ENCODE peak calls at places on chromosome 17, in eight cellular contexts. One of them, this sample, is unnamed. For H3K4me1 and H3K36me3, the result is how much of the 10 kb centered on the place peaks cover.

GRCh38 chr17:36212958-36213357 is 2.1 kb downstream of the CCL4L2 start:
- DNase-seq in IMR-90: no peak
- DNase-seq in heart right ventricle: no peak
- DNase-seq in cardiac muscle cell: no peak
- DNase-seq in endothelial cell of umbilical vein: no peak
- DNase-seq in thoracic aorta: no peak
- DNase-seq in body of pancreas: no peak
- DNase-seq in MM.1S: peak
- DNase-seq in this sample: no peak

GRCh38 chr17:74612046-74612445 is 11.5 kb downstream of the CD300E start:
- DNase-seq in MM.1S: no peak
- DNase-seq in cardiac muscle cell: no peak
- DNase-seq in heart right ventricle: no peak
- DNase-seq in IMR-90: no peak
- DNase-seq in body of pancreas: no peak
- DNase-seq in endothelial cell of umbilical vein: no peak
- DNase-seq in thoracic aorta: no peak
- DNase-seq in this sample: no peak

GRCh38 chr17:48011405-48012150 is 26.0 kb downstream of the COPZ2 start:
- DNase-seq in MM.1S: peak
- DNase-seq in body of pancreas: peak
- DNase-seq in IMR-90: peak
- DNase-seq in endothelial cell of umbilical vein: peak
- DNase-seq in heart right ventricle: no peak
- DNase-seq in cardiac muscle cell: peak
- DNase-seq in thoracic aorta: no peak
- DNase-seq in this sample: no peak

GRCh38 chr17:38967290-38967738 is at the start of gene FBXO47:
- DNase-seq in endothelial cell of umbilical vein: peak
- DNase-seq in heart right ventricle: peak
- DNase-seq in IMR-90: peak
- DNase-seq in MM.1S: no peak
- DNase-seq in thoracic aorta: peak
- DNase-seq in cardiac muscle cell: peak
- DNase-seq in body of pancreas: peak
- DNase-seq in this sample: peak

GRCh38 chr17:51120357-51120738 is 320 bp downstream of the SPAG9 start:
- DNase-seq in body of pancreas: peak
- DNase-seq in heart right ventricle: no peak
- DNase-seq in endothelial cell of umbilical vein: peak
- DNase-seq in IMR-90: peak
- DNase-seq in thoracic aorta: no peak
- DNase-seq in cardiac muscle cell: peak
- DNase-seq in MM.1S: peak
- DNase-seq in this sample: no peak

GRCh38 chr17:80125656-80126448 is 21.1 kb downstream of the EIF4A3 start:
- DNase-seq in endothelial cell of umbilical vein: no peak
- DNase-seq in thoracic aorta: no peak
- DNase-seq in cardiac muscle cell: no peak
- DNase-seq in MM.1S: no peak
- DNase-seq in IMR-90: peak
- DNase-seq in body of pancreas: peak
- DNase-seq in heart right ventricle: no peak
- DNase-seq in this sample: no peak

GRCh38 chr17:38870259-38871165 is 654 bp downstream of the LASP1 start:
- DNase-seq in cardiac muscle cell: peak
- DNase-seq in body of pancreas: peak
- DNase-seq in endothelial cell of umbilical vein: peak
- DNase-seq in IMR-90: peak
- DNase-seq in heart right ventricle: peak
- DNase-seq in thoracic aorta: peak
- DNase-seq in MM.1S: peak
- DNase-seq in this sample: peak

GRCh38 chr17:48726182-48726915 is 2.2 kb downstream of the HOXB13 start:
- DNase-seq in body of pancreas: no peak
- DNase-seq in endothelial cell of umbilical vein: no peak
- DNase-seq in heart right ventricle: no peak
- DNase-seq in cardiac muscle cell: no peak
- DNase-seq in IMR-90: no peak
- DNase-seq in MM.1S: no peak
- DNase-seq in thoracic aorta: no peak
- DNase-seq in this sample: no peak

GRCh38 chr17:30207655-30208054 is 27.8 kb downstream of the SLC6A4 start:
- DNase-seq in heart right ventricle: no peak
- DNase-seq in endothelial cell of umbilical vein: no peak
- DNase-seq in cardiac muscle cell: no peak
- DNase-seq in IMR-90: no peak
- DNase-seq in thoracic aorta: no peak
- DNase-seq in MM.1S: no peak
- DNase-seq in body of pancreas: no peak
- DNase-seq in this sample: no peak

GRCh38 chr17:80270836-80271235 is 10.2 kb downstream of the RNF213 start:
- DNase-seq in thoracic aorta: no peak
- DNase-seq in MM.1S: no peak
- DNase-seq in cardiac muscle cell: peak
- DNase-seq in heart right ventricle: no peak
- DNase-seq in IMR-90: no peak
- DNase-seq in body of pancreas: no peak
- DNase-seq in endothelial cell of umbilical vein: no peak
- DNase-seq in this sample: no peak

GRCh38 chr17:48997827-48998556 is 807 bp downstream of the IGF2BP1 start:
- DNase-seq in endothelial cell of umbilical vein: peak
- DNase-seq in cardiac muscle cell: no peak
- DNase-seq in heart right ventricle: no peak
- DNase-seq in body of pancreas: no peak
- DNase-seq in MM.1S: no peak
- DNase-seq in IMR-90: no peak
- DNase-seq in thoracic aorta: no peak
- DNase-seq in this sample: no peak

GRCh38 chr17:16465861-16466338 is 26.1 kb downstream of the LRRC75A start:
- DNase-seq in body of pancreas: peak
- DNase-seq in MM.1S: no peak
- DNase-seq in heart right ventricle: no peak
- DNase-seq in endothelial cell of umbilical vein: no peak
- DNase-seq in cardiac muscle cell: no peak
- DNase-seq in thoracic aorta: no peak
- DNase-seq in IMR-90: no peak
- DNase-seq in this sample: no peak

GRCh38 chr17:21463779-21464407 is 87.7 kb downstream of the KCNJ12 start:
- DNase-seq in thoracic aorta: no peak
- DNase-seq in MM.1S: no peak
- DNase-seq in heart right ventricle: no peak
- DNase-seq in endothelial cell of umbilical vein: no peak
- DNase-seq in IMR-90: no peak
- DNase-seq in cardiac muscle cell: peak
- DNase-seq in body of pancreas: no peak
- DNase-seq in this sample: no peak

GRCh38 chr17:49910094-49910857 is 58.7 kb upstream of the DLX4 start:
- DNase-seq in thoracic aorta: no peak
- DNase-seq in heart right ventricle: no peak
- DNase-seq in MM.1S: no peak
- DNase-seq in endothelial cell of umbilical vein: peak
- DNase-seq in body of pancreas: peak
- DNase-seq in IMR-90: no peak
- DNase-seq in cardiac muscle cell: peak
- DNase-seq in this sample: no peak

GRCh38 chr17:10226930-10227695 is 28.7 kb upstream of the GAS7 start:
- DNase-seq in IMR-90: peak
- DNase-seq in heart right ventricle: peak
- DNase-seq in body of pancreas: no peak
- DNase-seq in cardiac muscle cell: peak
- DNase-seq in MM.1S: peak
- DNase-seq in endothelial cell of umbilical vein: no peak
- DNase-seq in thoracic aorta: no peak
- DNase-seq in this sample: peak

GRCh38 chr17:40086150-40087044 is 14.0 kb downstream of the NR1D1 start:
- DNase-seq in IMR-90: no peak
- DNase-seq in cardiac muscle cell: peak
- DNase-seq in endothelial cell of umbilical vein: peak
- DNase-seq in MM.1S: peak
- DNase-seq in heart right ventricle: no peak
- DNase-seq in thoracic aorta: no peak
- DNase-seq in body of pancreas: peak
- DNase-seq in this sample: peak

GRCh38 chr17:58338907-58339774 is 10.5 kb upstream of the TSPOAP1 start:
- DNase-seq in cardiac muscle cell: peak
- DNase-seq in IMR-90: peak
- DNase-seq in MM.1S: peak
- DNase-seq in thoracic aorta: no peak
- DNase-seq in heart right ventricle: no peak
- DNase-seq in body of pancreas: no peak
- DNase-seq in endothelial cell of umbilical vein: no peak
- DNase-seq in this sample: no peak

GRCh38 chr17:70891301-70891700 is 722.0 kb downstream of the KCNJ2 start:
- DNase-seq in body of pancreas: no peak
- DNase-seq in MM.1S: no peak
- DNase-seq in endothelial cell of umbilical vein: no peak
- DNase-seq in IMR-90: no peak
- DNase-seq in heart right ventricle: no peak
- DNase-seq in thoracic aorta: no peak
- DNase-seq in cardiac muscle cell: no peak
- DNase-seq in this sample: no peak

GRCh38 chr17:30323262-30323894 is 10.5 kb downstream of the TMIGD1 start:
- DNase-seq in heart right ventricle: no peak
- DNase-seq in cardiac muscle cell: no peak
- DNase-seq in endothelial cell of umbilical vein: no peak
- DNase-seq in IMR-90: no peak
- DNase-seq in thoracic aorta: no peak
- DNase-seq in MM.1S: no peak
- DNase-seq in body of pancreas: no peak
- DNase-seq in this sample: no peak

GRCh38 chr17:10683853-10684252 is 13.5 kb downstream of the SCO1 start:
- DNase-seq in cardiac muscle cell: peak
- DNase-seq in endothelial cell of umbilical vein: peak
- DNase-seq in MM.1S: peak
- DNase-seq in heart right ventricle: no peak
- DNase-seq in body of pancreas: no peak
- DNase-seq in thoracic aorta: no peak
- DNase-seq in IMR-90: peak
- DNase-seq in this sample: no peak

GRCh38 chr17:19830061-19830460 is 37.7 kb downstream of the ULK2 start:
- DNase-seq in MM.1S: no peak
- DNase-seq in endothelial cell of umbilical vein: no peak
- DNase-seq in cardiac muscle cell: no peak
- DNase-seq in body of pancreas: no peak
- DNase-seq in heart right ventricle: no peak
- DNase-seq in thoracic aorta: no peak
- DNase-seq in IMR-90: no peak
- DNase-seq in this sample: no peak

GRCh38 chr17:40678902-40679522 is 14.0 kb upstream of the KRT222 start:
- DNase-seq in thoracic aorta: no peak
- DNase-seq in body of pancreas: no peak
- DNase-seq in IMR-90: no peak
- DNase-seq in heart right ventricle: no peak
- DNase-seq in cardiac muscle cell: no peak
- DNase-seq in endothelial cell of umbilical vein: no peak
- DNase-seq in MM.1S: peak
- DNase-seq in this sample: no peak

GRCh38 chr17:64596988-64597387 is 65.1 kb downstream of the SMURF2 start:
- DNase-seq in cardiac muscle cell: no peak
- DNase-seq in IMR-90: no peak
- DNase-seq in thoracic aorta: no peak
- DNase-seq in MM.1S: no peak
- DNase-seq in heart right ventricle: no peak
- DNase-seq in body of pancreas: no peak
- DNase-seq in endothelial cell of umbilical vein: no peak
- DNase-seq in this sample: no peak

GRCh38 chr17:9007052-9007714 is 14.1 kb upstream of the NTN1 start:
- DNase-seq in IMR-90: no peak
- DNase-seq in MM.1S: no peak
- DNase-seq in endothelial cell of umbilical vein: no peak
- DNase-seq in cardiac muscle cell: no peak
- DNase-seq in thoracic aorta: no peak
- DNase-seq in body of pancreas: no peak
- DNase-seq in heart right ventricle: no peak
- DNase-seq in this sample: no peak
- H3K27ac ChIP-seq in IMR-90: no peak
- H3K27ac ChIP-seq in MM.1S: no peak
- H3K27ac ChIP-seq in endothelial cell of umbilical vein: no peak
- H3K27ac ChIP-seq in cardiac muscle cell: no peak
- H3K27ac ChIP-seq in thoracic aorta: no peak
- H3K27ac ChIP-seq in body of pancreas: no peak
- H3K27ac ChIP-seq in heart right ventricle: no peak
- H3K27ac ChIP-seq in this sample: no peak

GRCh38 chr17:46025060-46025459 is 26.0 kb downstream of the STH start:
- DNase-seq in heart right ventricle: no peak
- DNase-seq in body of pancreas: no peak
- DNase-seq in thoracic aorta: no peak
- DNase-seq in endothelial cell of umbilical vein: no peak
- DNase-seq in IMR-90: no peak
- DNase-seq in MM.1S: no peak
- DNase-seq in cardiac muscle cell: no peak
- DNase-seq in this sample: no peak
- H3K4me1 ChIP-seq in heart right ventricle: under half
- H3K4me1 ChIP-seq in body of pancreas: half or more
- H3K4me1 ChIP-seq in thoracic aorta: under half
- H3K4me1 ChIP-seq in endothelial cell of umbilical vein: under half
- H3K4me1 ChIP-seq in IMR-90: under half
- H3K4me1 ChIP-seq in MM.1S: under half
- H3K4me1 ChIP-seq in cardiac muscle cell: under half
- H3K4me1 ChIP-seq in this sample: under half

GRCh38 chr17:56994009-56994792 is 16.3 kb downstream of the SCPEP1 start:
- DNase-seq in endothelial cell of umbilical vein: no peak
- DNase-seq in cardiac muscle cell: no peak
- DNase-seq in body of pancreas: no peak
- DNase-seq in thoracic aorta: no peak
- DNase-seq in MM.1S: no peak
- DNase-seq in heart right ventricle: no peak
- DNase-seq in IMR-90: peak
- DNase-seq in this sample: no peak
- H3K36me3 ChIP-seq in endothelial cell of umbilical vein: under half
- H3K36me3 ChIP-seq in cardiac muscle cell: under half
- H3K36me3 ChIP-seq in body of pancreas: under half
- H3K36me3 ChIP-seq in thoracic aorta: under half
- H3K36me3 ChIP-seq in MM.1S: under half
- H3K36me3 ChIP-seq in heart right ventricle: half or more
- H3K36me3 ChIP-seq in IMR-90: under half
- H3K36me3 ChIP-seq in this sample: under half

DNA sequence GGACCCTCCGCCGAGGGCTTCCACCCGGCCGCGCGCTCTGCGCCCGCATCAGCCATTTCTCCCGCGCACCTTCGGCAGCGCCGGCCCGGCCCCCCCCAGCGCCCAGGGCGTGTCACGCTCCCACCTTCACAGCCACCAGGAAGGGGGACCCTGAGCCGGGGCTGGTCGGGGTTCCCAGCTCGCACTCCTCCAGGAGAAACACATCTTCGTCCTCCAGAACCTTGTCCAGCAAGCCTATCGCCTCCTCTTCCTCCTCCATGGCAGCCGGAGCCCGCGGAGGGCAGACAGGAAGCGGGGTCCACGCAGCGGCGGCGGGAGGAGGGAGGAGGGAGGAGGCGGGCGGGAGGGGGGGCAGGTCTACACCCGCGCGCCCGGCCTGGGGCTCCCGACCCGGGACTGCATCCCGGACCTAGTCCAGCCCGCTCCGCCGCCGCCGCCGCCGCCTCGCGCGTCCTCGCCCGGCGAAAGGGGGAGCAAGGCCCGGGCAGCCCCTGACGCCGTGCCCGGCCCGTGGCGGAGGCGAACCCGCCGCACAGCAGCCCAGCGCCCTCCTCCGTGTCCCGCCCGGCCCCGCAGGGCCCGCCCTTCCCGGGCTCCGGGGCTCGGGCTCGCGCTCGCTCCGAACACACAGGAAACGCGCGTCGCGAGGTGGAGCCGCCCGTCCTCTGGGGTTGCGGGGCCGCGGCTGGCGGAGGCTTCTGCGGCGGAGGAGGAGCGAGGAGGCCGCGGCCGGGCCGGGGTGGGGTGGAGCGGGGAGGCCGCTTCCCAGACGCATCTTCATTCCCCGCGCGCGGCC is 70.8 kb downstream of the ABR start:
- DNase-seq in cardiac muscle cell: peak
- DNase-seq in body of pancreas: peak
- DNase-seq in MM.1S: peak
- DNase-seq in IMR-90: peak
- DNase-seq in endothelial cell of umbilical vein: peak
- DNase-seq in thoracic aorta: no peak
- DNase-seq in heart right ventricle: peak
- DNase-seq in this sample: no peak
- H3K27ac ChIP-seq in cardiac muscle cell: peak
- H3K27ac ChIP-seq in body of pancreas: peak
- H3K27ac ChIP-seq in MM.1S: peak
- H3K27ac ChIP-seq in IMR-90: peak
- H3K27ac ChIP-seq in endothelial cell of umbilical vein: peak
- H3K27ac ChIP-seq in thoracic aorta: peak
- H3K27ac ChIP-seq in heart right ventricle: peak
- H3K27ac ChIP-seq in this sample: peak